ENCODE peak calls at places on chromosomes 4 and X, in six cellular contexts. One of them, this sample, is unnamed.

GRCh38 chrX:39396358-39396995 is 595.2 kb downstream of the MID1IP1 start:
- DNase-seq in AG09309: no peak
- DNase-seq in fibroblast of mammary gland: no peak
- DNase-seq in endodermal cell: peak; percentile 66
- DNase-seq in OCI-LY7: no peak
- DNase-seq in CD8-positive, alpha-beta memory T cell: no peak
- DNase-seq in this sample: no peak

GRCh38 chr4:111562811-111563210 is 582.4 kb upstream of the FAM241A start:
- DNase-seq in AG09309: no peak
- DNase-seq in fibroblast of mammary gland: peak; percentile 69
- DNase-seq in endodermal cell: no peak
- DNase-seq in OCI-LY7: no peak
- DNase-seq in CD8-positive, alpha-beta memory T cell: no peak
- DNase-seq in this sample: no peak

GRCh38 chrX:48474127-48474526 is 1.9 kb upstream of the FTSJ1 start:
- DNase-seq in AG09309: no peak
- DNase-seq in fibroblast of mammary gland: peak; percentile 43
- DNase-seq in endodermal cell: no peak
- DNase-seq in OCI-LY7: peak; percentile 31
- DNase-seq in CD8-positive, alpha-beta memory T cell: no peak
- DNase-seq in this sample: no peak

GRCh38 chr4:16659120-16659519 is 239.3 kb downstream of the LDB2 start:
- DNase-seq in AG09309: no peak
- DNase-seq in fibroblast of mammary gland: peak; percentile 38
- DNase-seq in endodermal cell: no peak
- DNase-seq in OCI-LY7: no peak
- DNase-seq in CD8-positive, alpha-beta memory T cell: no peak
- DNase-seq in this sample: no peak

GRCh38 chr4:41784191-41784979 is 35.9 kb upstream of the PHOX2B start:
- DNase-seq in AG09309: no peak
- DNase-seq in fibroblast of mammary gland: no peak
- DNase-seq in endodermal cell: no peak
- DNase-seq in OCI-LY7: no peak
- DNase-seq in CD8-positive, alpha-beta memory T cell: no peak
- DNase-seq in this sample: no peak

GRCh38 chr4:162891788-162892707 is 274.6 kb downstream of the NAF1 start:
- DNase-seq in AG09309: no peak
- DNase-seq in fibroblast of mammary gland: no peak
- DNase-seq in endodermal cell: no peak
- DNase-seq in OCI-LY7: peak; percentile 7
- DNase-seq in CD8-positive, alpha-beta memory T cell: no peak
- DNase-seq in this sample: no peak

GRCh38 chr4:54525602-54526001 is 132.2 kb upstream of the KIT start:
- DNase-seq in AG09309: peak; percentile 60
- DNase-seq in fibroblast of mammary gland: peak; percentile 81
- DNase-seq in endodermal cell: no peak
- DNase-seq in OCI-LY7: no peak
- DNase-seq in CD8-positive, alpha-beta memory T cell: no peak
- DNase-seq in this sample: no peak

GRCh38 chr4:21827575-21827974 is 121.0 kb downstream of the KCNIP4 start:
- DNase-seq in AG09309: peak; percentile 34
- DNase-seq in fibroblast of mammary gland: peak; percentile 44
- DNase-seq in endodermal cell: no peak
- DNase-seq in OCI-LY7: no peak
- DNase-seq in CD8-positive, alpha-beta memory T cell: no peak
- DNase-seq in this sample: no peak

GRCh38 chr4:4328840-4329239 is 38.8 kb downstream of the ZBTB49 start:
- DNase-seq in AG09309: no peak
- DNase-seq in fibroblast of mammary gland: no peak
- DNase-seq in endodermal cell: peak; percentile 25
- DNase-seq in OCI-LY7: no peak
- DNase-seq in CD8-positive, alpha-beta memory T cell: no peak
- DNase-seq in this sample: no peak

GRCh38 chrX:4263005-4263404 is 549.6 kb upstream of the PRKX start:
- DNase-seq in AG09309: no peak
- DNase-seq in fibroblast of mammary gland: no peak
- DNase-seq in endodermal cell: no peak
- DNase-seq in OCI-LY7: no peak
- DNase-seq in CD8-positive, alpha-beta memory T cell: no peak
- DNase-seq in this sample: no peak

GRCh38 chr4:145703850-145704528 is 24.0 kb downstream of the C4orf51 start:
- DNase-seq in AG09309: no peak
- DNase-seq in fibroblast of mammary gland: no peak
- DNase-seq in endodermal cell: no peak
- DNase-seq in OCI-LY7: no peak
- DNase-seq in CD8-positive, alpha-beta memory T cell: no peak
- DNase-seq in this sample: no peak

GRCh38 chr4:53465291-53465690 is 87.8 kb downstream of the FIP1L1 start:
- DNase-seq in AG09309: no peak
- DNase-seq in fibroblast of mammary gland: no peak
- DNase-seq in endodermal cell: no peak
- DNase-seq in OCI-LY7: no peak
- DNase-seq in CD8-positive, alpha-beta memory T cell: no peak
- DNase-seq in this sample: no peak

GRCh38 chrX:83508006-83508405 is at the start of gene POU3F4:
- DNase-seq in AG09309: no peak
- DNase-seq in fibroblast of mammary gland: no peak
- DNase-seq in endodermal cell: peak; percentile 92
- DNase-seq in OCI-LY7: no peak
- DNase-seq in CD8-positive, alpha-beta memory T cell: no peak
- DNase-seq in this sample: no peak

GRCh38 chr4:175970072-175970471 is 95.6 kb upstream of the WDR17 start:
- DNase-seq in AG09309: no peak
- DNase-seq in fibroblast of mammary gland: no peak
- DNase-seq in endodermal cell: no peak
- DNase-seq in OCI-LY7: no peak
- DNase-seq in CD8-positive, alpha-beta memory T cell: no peak
- DNase-seq in this sample: no peak

GRCh38 chrX:140712413-140713173 is 3.0 kb downstream of the LINC00632 start:
- DNase-seq in AG09309: no peak
- DNase-seq in fibroblast of mammary gland: no peak
- DNase-seq in endodermal cell: peak; percentile 84
- DNase-seq in OCI-LY7: no peak
- DNase-seq in CD8-positive, alpha-beta memory T cell: peak; percentile 9
- DNase-seq in this sample: no peak

GRCh38 chr4:112735474-112735951 is 98.6 kb downstream of the LARP7 start:
- DNase-seq in AG09309: no peak
- DNase-seq in fibroblast of mammary gland: no peak
- DNase-seq in endodermal cell: no peak
- DNase-seq in OCI-LY7: peak; percentile 42
- DNase-seq in CD8-positive, alpha-beta memory T cell: no peak
- DNase-seq in this sample: no peak

GRCh38 chrX:53223068-53223693 is 1.8 kb downstream of the KDM5C start:
- DNase-seq in AG09309: no peak
- DNase-seq in fibroblast of mammary gland: peak; percentile 8
- DNase-seq in endodermal cell: peak; percentile 61
- DNase-seq in OCI-LY7: no peak
- DNase-seq in CD8-positive, alpha-beta memory T cell: no peak
- DNase-seq in this sample: no peak

GRCh38 chr4:175419120-175419774 is 392.8 kb downstream of the GPM6A start:
- DNase-seq in AG09309: peak; percentile 97
- DNase-seq in fibroblast of mammary gland: peak; percentile 98
- DNase-seq in endodermal cell: no peak
- DNase-seq in OCI-LY7: no peak
- DNase-seq in CD8-positive, alpha-beta memory T cell: no peak
- DNase-seq in this sample: no peak

GRCh38 chr4:121876976-121877773 is 6.9 kb upstream of the BBS7 start:
- DNase-seq in AG09309: no peak
- DNase-seq in fibroblast of mammary gland: peak; percentile 8
- DNase-seq in endodermal cell: no peak
- DNase-seq in OCI-LY7: no peak
- DNase-seq in CD8-positive, alpha-beta memory T cell: no peak
- DNase-seq in this sample: no peak

GRCh38 chr4:156820931-156821330 is 150.7 kb downstream of the PDGFC start:
- DNase-seq in AG09309: no peak
- DNase-seq in fibroblast of mammary gland: peak; percentile 54
- DNase-seq in endodermal cell: no peak
- DNase-seq in OCI-LY7: no peak
- DNase-seq in CD8-positive, alpha-beta memory T cell: no peak
- DNase-seq in this sample: no peak

GRCh38 chr4:73869130-73870055 is at the start of gene CXCL1:
- DNase-seq in AG09309: no peak
- DNase-seq in fibroblast of mammary gland: no peak
- DNase-seq in endodermal cell: peak; percentile 83
- DNase-seq in OCI-LY7: no peak
- DNase-seq in CD8-positive, alpha-beta memory T cell: no peak
- DNase-seq in this sample: peak; percentile 58

GRCh38 chr4:101018836-101019235 is 328.5 kb downstream of the PPP3CA start:
- DNase-seq in AG09309: no peak
- DNase-seq in fibroblast of mammary gland: no peak
- DNase-seq in endodermal cell: no peak
- DNase-seq in OCI-LY7: peak; percentile 26
- DNase-seq in CD8-positive, alpha-beta memory T cell: no peak
- DNase-seq in this sample: peak; percentile 8

GRCh38 chrX:110125435-110125834 is 122.5 kb downstream of the TMEM164 start:
- DNase-seq in AG09309: no peak
- DNase-seq in fibroblast of mammary gland: no peak
- DNase-seq in endodermal cell: peak; percentile 67
- DNase-seq in OCI-LY7: no peak
- DNase-seq in CD8-positive, alpha-beta memory T cell: no peak
- DNase-seq in this sample: no peak

GRCh38 chrX:53263597-53264094 is 17.7 kb downstream of the IQSEC2 start:
- DNase-seq in AG09309: no peak
- DNase-seq in fibroblast of mammary gland: peak; percentile 88
- DNase-seq in endodermal cell: no peak
- DNase-seq in OCI-LY7: no peak
- DNase-seq in CD8-positive, alpha-beta memory T cell: no peak
- DNase-seq in this sample: no peak

GRCh38 chr4:13919021-13919441 is 291.5 kb upstream of the BOD1L1 start:
- DNase-seq in AG09309: peak; percentile 93
- DNase-seq in fibroblast of mammary gland: peak; percentile 99
- DNase-seq in endodermal cell: no peak
- DNase-seq in OCI-LY7: no peak
- DNase-seq in CD8-positive, alpha-beta memory T cell: no peak
- DNase-seq in this sample: no peak

GRCh38 chr4:81042578-81043365 is 12.3 kb downstream of the BMP3 start:
- DNase-seq in AG09309: no peak
- DNase-seq in fibroblast of mammary gland: no peak
- DNase-seq in endodermal cell: no peak
- DNase-seq in OCI-LY7: no peak
- DNase-seq in CD8-positive, alpha-beta memory T cell: no peak
- DNase-seq in this sample: no peak

DNA sequence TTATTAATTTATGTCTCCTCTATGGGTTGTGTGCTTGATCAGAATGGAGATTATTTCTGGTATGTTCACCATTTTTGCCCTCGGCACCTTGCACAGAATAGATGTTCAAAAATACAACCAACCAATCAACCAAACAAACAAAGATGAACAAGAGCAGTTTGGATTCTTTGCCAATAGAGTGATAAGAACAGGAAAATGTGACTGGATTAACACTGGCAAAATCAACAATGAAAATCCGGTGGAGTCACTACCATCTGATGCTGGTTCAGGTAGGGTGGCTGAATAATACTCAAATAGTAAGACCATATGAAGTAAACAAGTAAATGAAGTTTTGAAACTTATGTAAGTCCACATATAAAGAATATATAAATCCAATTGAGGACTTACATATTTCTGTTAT is 685.0 kb upstream of the EPHA5 start:
- DNase-seq in AG09309: no peak
- DNase-seq in fibroblast of mammary gland: no peak
- DNase-seq in endodermal cell: no peak
- DNase-seq in OCI-LY7: no peak
- DNase-seq in CD8-positive, alpha-beta memory T cell: no peak
- DNase-seq in this sample: no peak
- H3K4me3 ChIP-seq in AG09309: no peak overlapping the region
- H3K4me3 ChIP-seq in fibroblast of mammary gland: no peak overlapping the region
- H3K4me3 ChIP-seq in endodermal cell: no peak overlapping the region
- H3K4me3 ChIP-seq in OCI-LY7: no peak overlapping the region
- H3K4me3 ChIP-seq in CD8-positive, alpha-beta memory T cell: no peak overlapping the region
- H3K4me3 ChIP-seq in this sample: no peak overlapping the region

GRCh38 chr4:123260429-123261052 is 136.1 kb upstream of the SPRY1 start:
- DNase-seq in AG09309: no peak
- DNase-seq in fibroblast of mammary gland: no peak
- DNase-seq in endodermal cell: no peak
- DNase-seq in OCI-LY7: no peak
- DNase-seq in CD8-positive, alpha-beta memory T cell: no peak
- DNase-seq in this sample: no peak

GRCh38 chr4:123256901-123257300 is 139.7 kb upstream of the SPRY1 start:
- DNase-seq in AG09309: no peak
- DNase-seq in fibroblast of mammary gland: no peak
- DNase-seq in endodermal cell: no peak
- DNase-seq in OCI-LY7: no peak
- DNase-seq in CD8-positive, alpha-beta memory T cell: no peak
- DNase-seq in this sample: no peak

GRCh38 chr4:123259676-123260428 is 136.7 kb upstream of the SPRY1 start:
- DNase-seq in AG09309: no peak
- DNase-seq in fibroblast of mammary gland: no peak
- DNase-seq in endodermal cell: no peak
- DNase-seq in OCI-LY7: no peak
- DNase-seq in CD8-positive, alpha-beta memory T cell: no peak
- DNase-seq in this sample: no peak

GRCh38 chr4:123256006-123256405 is 140.6 kb upstream of the SPRY1 start:
- DNase-seq in AG09309: no peak
- DNase-seq in fibroblast of mammary gland: no peak
- DNase-seq in endodermal cell: no peak
- DNase-seq in OCI-LY7: no peak
- DNase-seq in CD8-positive, alpha-beta memory T cell: no peak
- DNase-seq in this sample: no peak

GRCh38 chr4:123257563-123257962 is 139.0 kb upstream of the SPRY1 start:
- DNase-seq in AG09309: no peak
- DNase-seq in fibroblast of mammary gland: no peak
- DNase-seq in endodermal cell: no peak
- DNase-seq in OCI-LY7: no peak
- DNase-seq in CD8-positive, alpha-beta memory T cell: no peak
- DNase-seq in this sample: no peak
- H3K4me3 ChIP-seq in AG09309: no peak overlapping the region
- H3K4me3 ChIP-seq in fibroblast of mammary gland: no peak overlapping the region
- H3K4me3 ChIP-seq in endodermal cell: no peak overlapping the region
- H3K4me3 ChIP-seq in OCI-LY7: no peak overlapping the region
- H3K4me3 ChIP-seq in CD8-positive, alpha-beta memory T cell: no peak overlapping the region
- H3K4me3 ChIP-seq in this sample: no peak overlapping the region

GRCh38 chr4:152382057-152382785 is 153.7 kb downstream of the FBXW7 start:
- DNase-seq in AG09309: no peak
- DNase-seq in fibroblast of mammary gland: peak; percentile 22
- DNase-seq in endodermal cell: no peak
- DNase-seq in OCI-LY7: no peak
- DNase-seq in CD8-positive, alpha-beta memory T cell: no peak
- DNase-seq in this sample: peak; percentile 6
- H3K4me3 ChIP-seq in AG09309: no peak overlapping the region
- H3K4me3 ChIP-seq in fibroblast of mammary gland: peak overlapping the region; percentile 19
- H3K4me3 ChIP-seq in endodermal cell: no peak overlapping the region
- H3K4me3 ChIP-seq in OCI-LY7: no peak overlapping the region
- H3K4me3 ChIP-seq in CD8-positive, alpha-beta memory T cell: no peak overlapping the region
- H3K4me3 ChIP-seq in this sample: no peak overlapping the region

DNA sequence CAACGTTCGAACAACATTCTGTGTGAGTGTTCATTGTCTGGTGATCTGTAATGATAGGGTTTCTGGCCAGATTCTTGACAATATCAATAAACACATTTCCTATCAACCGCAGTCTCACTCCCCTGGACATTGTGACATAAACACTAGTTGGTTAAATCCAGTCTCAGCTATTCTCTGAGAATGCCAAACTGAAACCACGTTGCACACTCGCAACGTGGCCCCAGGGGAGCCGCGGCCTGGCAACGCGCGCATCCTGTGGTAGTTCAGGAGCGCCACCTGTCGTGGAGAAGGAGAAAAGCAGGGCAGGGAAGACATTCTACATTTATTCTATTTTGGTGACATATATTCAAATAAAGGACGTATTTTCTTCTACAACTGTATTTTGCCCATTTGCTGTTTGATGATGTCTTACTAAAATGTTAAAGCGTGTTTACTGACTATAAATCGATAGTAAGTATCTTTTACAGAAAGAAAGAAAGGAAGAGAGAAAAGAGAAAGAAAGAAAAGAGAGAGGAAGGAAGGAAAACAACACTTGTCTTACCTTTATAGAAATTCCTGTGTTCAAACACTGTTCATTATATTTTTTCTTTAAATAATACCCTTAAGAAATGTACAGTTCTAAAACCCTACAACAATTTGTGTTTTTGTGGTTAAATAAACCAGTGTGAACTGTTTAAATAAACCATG is 738.3 kb upstream of the FRG1 start:
- DNase-seq in AG09309: peak; percentile 72
- DNase-seq in fibroblast of mammary gland: peak; percentile 84
- DNase-seq in endodermal cell: peak; percentile 78
- DNase-seq in OCI-LY7: peak; percentile 35
- DNase-seq in CD8-positive, alpha-beta memory T cell: no peak
- DNase-seq in this sample: peak; percentile 36
- H3K4me3 ChIP-seq in AG09309: peak overlapping the region; percentile 37
- H3K4me3 ChIP-seq in fibroblast of mammary gland: peak overlapping the region; percentile 34
- H3K4me3 ChIP-seq in endodermal cell: no peak overlapping the region
- H3K4me3 ChIP-seq in OCI-LY7: no peak overlapping the region
- H3K4me3 ChIP-seq in CD8-positive, alpha-beta memory T cell: no peak overlapping the region
- H3K4me3 ChIP-seq in this sample: no peak overlapping the region

This sample was measured in small intestine.